ENCODE peak calls at places on chromosomes 12 and 14, in seven cellular contexts. T is RWPE1, K is cardiac muscle cell, S is H7, B is ELR, O is AG10803, W is astrocyte of the spinal cord. G is an unnamed sample.

GRCh38 chr12:62726471-62726980 is 208.4 kb downstream of the PPM1H start:
- DNase-seq in T (no peak), K (no peak), S (no peak), B (no peak), O (peak), W (no peak), G (peak)

GRCh38 chr12:68119724-68120211 is 39.8 kb downstream of the IFNG start:
- DNase-seq in T (peak), K (no peak), S (no peak), B (no peak), O (no peak), W (no peak), G (no peak)

GRCh38 chr12:117686911-117687377 is 281.8 kb downstream of the KSR2 start:
- DNase-seq in T (peak), K (peak), S (no peak), B (peak), O (peak), W (peak), G (peak)

GRCh38 chr12:6342140-6342889 is 439 bp upstream of the TNFRSF1A start:
- DNase-seq in T (no peak), K (no peak), S (no peak), B (no peak), O (no peak), W (no peak), G (no peak)

GRCh38 chr12:105267711-105268110 is 31.7 kb upstream of the APPL2 start:
- DNase-seq in T (no peak), K (no peak), S (no peak), B (peak), O (no peak), W (no peak), G (no peak)

GRCh38 chr12:3081886-3082285 is 4.7 kb downstream of the TSPAN9 start:
- DNase-seq in T (no peak), K (no peak), S (no peak), B (no peak), O (no peak), W (no peak), G (no peak)

GRCh38 chr14:74029136-74029535 is 10.0 kb downstream of the BBOF1 start:
- DNase-seq in T (no peak), K (no peak), S (no peak), B (no peak), O (no peak), W (no peak), G (no peak)

GRCh38 chr12:12033589-12034223 is 37.0 kb upstream of the BCL2L14 start:
- DNase-seq in T (no peak), K (no peak), S (no peak), B (no peak), O (no peak), W (no peak), G (no peak)

GRCh38 chr14:92759679-92760523 is 11.5 kb upstream of the LGMN start:
- DNase-seq in T (no peak), K (no peak), S (no peak), B (no peak), O (no peak), W (no peak), G (no peak)

GRCh38 chr12:19298837-19299605 is 140.3 kb upstream of the AEBP2 start:
- DNase-seq in T (peak), K (peak), S (no peak), B (no peak), O (no peak), W (no peak), G (peak)

GRCh38 chr14:33587761-33588160 is 363.1 kb downstream of the EGLN3 start:
- DNase-seq in T (no peak), K (no peak), S (no peak), B (no peak), O (peak), W (no peak), G (no peak)

GRCh38 chr14:103738706-103739451 is 23.3 kb downstream of the ZFYVE21 start:
- DNase-seq in T (no peak), K (no peak), S (peak), B (no peak), O (no peak), W (no peak), G (peak)

GRCh38 chr14:19743256-19743655 is at the start of gene OR4Q3:
- DNase-seq in T (no peak), K (no peak), S (no peak), B (no peak), O (no peak), W (no peak), G (no peak)

G was measured in cerebellar cortex.